ENCODE peak calls at places on chromosomes 1 and 21, in four cellular contexts. Y is HepG2, T is GM12878, V is SK-N-SH. G is an unnamed sample.

GRCh38 chr1:247113094-247113497 is 8.9 kb upstream of the ZNF669 start:
- DNase-seq in T (no peak), Y (peak), V (peak), G (no peak)

GRCh38 chr1:65425697-65426096 is 5.2 kb downstream of the LEPR start:
- DNase-seq in T (no peak), V (no peak), Y (peak), G (no peak)

GRCh38 chr1:95650631-95651030 is 416.6 kb downstream of the RWDD3 start:
- DNase-seq in Y (no peak), T (no peak), V (no peak), G (peak)

GRCh38 chr1:36160949-36161485 is 5.1 kb downstream of the MAP7D1 start:
- DNase-seq in Y (no peak), V (peak), T (no peak), G (peak)

GRCh38 chr1:205600085-205600484 is 31.7 kb downstream of the ELK4 start:
- DNase-seq in Y (no peak), V (no peak), T (no peak), G (no peak)

GRCh38 chr21:37758997-37759396 is 157.3 kb downstream of the KCNJ6 start:
- DNase-seq in V (peak), Y (peak), T (no peak), G (peak)

GRCh38 chr1:201786824-201787223 is 42.1 kb upstream of the IPO9 start:
- DNase-seq in V (no peak), T (no peak), Y (no peak), G (no peak)

GRCh38 chr1:21139601-21140000 is 37.1 kb downstream of the EIF4G3 start:
- DNase-seq in V (peak), Y (no peak), T (no peak), G (no peak)

GRCh38 chr1:61253912-61254628 is 171.7 kb downstream of the NFIA start:
- DNase-seq in T (no peak), Y (no peak), V (no peak), G (no peak)

GRCh38 chr1:84892657-84893618 is at the start of gene LPAR3:
- DNase-seq in T (no peak), Y (no peak), V (peak), G (no peak)

GRCh38 chr1:147539122-147539575 is 2.2 kb upstream of the BCL9 start:
- DNase-seq in T (no peak), V (no peak), Y (peak), G (no peak)

GRCh38 chr1:180435566-180435965 is 66.8 kb downstream of the ACBD6 start:
- DNase-seq in T (no peak), Y (no peak), V (no peak), G (no peak)

GRCh38 chr21:25897383-25897782 is 162.6 kb downstream of the GABPA start:
- DNase-seq in Y (no peak), T (no peak), V (no peak), G (no peak)

GRCh38 chr1:28027238-28027637 is 61.2 kb downstream of the EYA3 start:
- DNase-seq in T (no peak), V (no peak), Y (no peak), G (no peak)

GRCh38 chr21:46557919-46558392 is 46.9 kb downstream of the S100B start:
- DNase-seq in Y (no peak), T (no peak), V (no peak), G (peak)

GRCh38 chr1:3695326-3696217 is 43.3 kb downstream of the TP73 start:
- DNase-seq in T (no peak), Y (peak), V (peak), G (no peak)

GRCh38 chr21:15051652-15052554 is 12.9 kb downstream of the NRIP1 start:
- DNase-seq in V (no peak), T (no peak), Y (no peak), G (no peak)

GRCh38 chr21:16588433-16588860 is 858.7 kb downstream of the USP25 start:
- DNase-seq in Y (no peak), T (no peak), V (peak), G (no peak)

GRCh38 chr1:204076891-204077290 is 4.0 kb downstream of the SOX13 start:
- DNase-seq in V (no peak), T (no peak), Y (no peak), G (no peak)

GRCh38 chr1:224641030-224641429 is 24.9 kb downstream of the CNIH3 start:
- DNase-seq in T (no peak), Y (peak), V (no peak), G (peak)

GRCh38 chr1:51236548-51237312 is 657 bp downstream of the RNF11 start:
- DNase-seq in T (no peak), Y (no peak), V (peak), G (no peak)

GRCh38 chr1:56563568-56563967 is 15.8 kb downstream of the PLPP3 start:
- DNase-seq in V (no peak), T (no peak), Y (peak), G (no peak)

GRCh38 chr1:60428161-60428560 is 354.6 kb upstream of the C1orf87 start:
- DNase-seq in Y (no peak), T (no peak), V (no peak), G (no peak)

GRCh38 chr1:160205974-160206369 is 788 bp downstream of the PEA15 start:
- DNase-seq in Y (no peak), T (no peak), V (peak), G (no peak)

DNA sequence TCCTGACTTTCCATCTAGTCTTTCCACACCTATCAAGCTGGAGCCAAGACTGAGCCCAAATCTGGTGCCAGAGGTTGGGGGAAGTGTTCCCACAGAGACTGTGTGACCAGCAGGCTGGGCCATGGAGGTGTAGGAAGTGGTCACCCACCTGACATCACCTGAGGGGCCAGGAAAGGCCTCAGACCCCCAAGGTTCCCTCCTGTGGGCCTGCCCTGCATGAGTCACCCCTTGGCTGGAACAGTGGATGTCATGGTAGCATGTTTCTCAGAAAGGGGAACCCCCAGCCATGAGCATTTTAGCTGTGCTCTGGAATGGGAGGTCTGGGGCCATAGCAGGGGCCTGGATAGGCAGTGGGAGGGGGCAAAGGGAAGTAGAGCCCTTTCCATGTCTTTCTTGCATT is 5.7 kb upstream of the TNFRSF8 start:
- DNase-seq in Y (no peak), V (no peak), T (no peak), G (no peak)
- TF ChIP-seq CHD2 in Y (no peak), V (no peak), T (no peak), G (no peak)

DNA sequence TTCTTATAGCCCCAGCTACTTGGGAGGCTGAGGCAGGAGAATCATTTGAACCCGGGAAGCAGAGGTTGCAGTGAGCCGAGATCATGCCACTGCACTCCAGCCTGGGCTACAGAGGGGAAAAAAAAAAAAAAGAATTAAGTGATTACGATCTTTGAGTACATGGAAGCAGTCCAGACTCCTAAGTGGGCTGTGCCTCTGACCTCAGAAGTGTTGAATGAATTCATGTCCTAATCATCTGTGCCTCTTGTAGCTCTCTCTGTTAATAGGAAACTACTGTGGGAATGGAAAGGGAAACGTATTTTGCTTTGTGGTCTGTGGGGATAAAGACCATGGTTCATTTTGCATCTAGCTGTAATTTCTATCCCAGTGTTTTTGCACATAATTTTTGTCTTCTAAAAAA is 8.4 kb upstream of the IVNS1ABP start:
- DNase-seq in V (peak), T (no peak), Y (peak), G (no peak)
- TF ChIP-seq TCF12 in V (no peak), T (no peak), Y (no peak), G (no peak)

DNA sequence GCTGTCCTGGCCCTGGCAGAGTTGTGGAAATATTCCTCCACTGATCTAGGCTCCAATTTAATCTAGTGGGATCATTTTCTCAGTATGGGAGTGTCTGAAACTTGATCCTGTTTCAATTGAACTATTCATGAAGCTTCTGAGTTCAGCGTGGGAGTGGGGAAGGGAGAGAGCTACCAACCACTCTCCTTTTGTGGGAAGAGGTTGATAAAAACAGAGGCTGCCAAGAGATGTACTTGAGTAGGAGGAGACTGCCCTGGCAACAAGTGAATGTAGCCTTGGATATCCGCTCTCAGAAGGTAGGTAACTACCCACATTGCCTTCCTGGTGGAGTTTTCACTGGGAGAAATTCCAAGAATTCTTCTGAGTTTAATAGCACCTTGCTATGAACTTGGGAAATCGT is at the start of gene CTXND2:
- DNase-seq in T (no peak), Y (no peak), V (no peak), G (no peak)
- TF ChIP-seq CHD2 in T (no peak), Y (no peak), V (no peak), G (no peak)

DNA sequence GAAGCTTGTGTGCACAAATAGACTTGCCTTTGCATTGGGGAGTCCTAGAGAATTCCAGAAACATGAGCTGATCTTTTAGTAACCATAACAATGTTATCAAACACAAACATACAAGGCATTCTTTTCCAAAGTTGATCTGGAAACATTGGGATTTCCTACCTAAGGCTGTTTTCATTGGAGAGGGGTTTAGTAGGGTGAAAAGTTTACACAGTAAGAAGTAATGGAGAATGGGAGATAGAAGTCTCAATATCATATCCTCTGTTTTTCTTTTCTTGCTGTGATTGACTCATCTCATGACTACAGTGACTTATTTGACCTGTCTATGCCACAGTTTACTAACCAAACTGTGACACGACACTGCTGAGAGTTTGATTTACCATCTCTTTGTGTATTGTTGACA is 65.6 kb upstream of the PLA2G4A start:
- DNase-seq in V (no peak), Y (no peak), T (no peak), G (no peak)
- TF ChIP-seq TCF12 in V (no peak), Y (no peak), T (no peak), G (no peak)

G was measured in H1.